ENCODE peak calls at places on chromosomes 3 and 15, in eight cellular contexts. H, F, O, W, X, J, T and G are unnamed samples.

GRCh38 chr15:40768492-40769309 is 1.1 kb upstream of the C15orf62 start:
- DNase-seq in H (peak), F (no peak), O (no peak), W (no peak), X (no peak), J (no peak), T (no peak), G (no peak)

GRCh38 chr15:22948056-22948455 is 32.1 kb downstream of the CYFIP1 start:
- DNase-seq in H (no peak), F (no peak), O (no peak), W (no peak), X (no peak), J (no peak), T (no peak), G (no peak)

GRCh38 chr3:27253391-27253790 is 115.8 kb downstream of the NEK10 start:
- DNase-seq in H (no peak), F (no peak), O (no peak), W (no peak), X (no peak), J (no peak), T (no peak), G (no peak)

GRCh38 chr3:114310701-114311100 is 16.9 kb downstream of the TIGIT start:
- DNase-seq in H (no peak), F (no peak), O (no peak), W (no peak), X (no peak), J (no peak), T (no peak), G (no peak)

GRCh38 chr3:15724446-15724845 is 73.3 kb downstream of the ANKRD28 start:
- DNase-seq in H (no peak), F (no peak), O (no peak), W (no peak), X (no peak), J (no peak), T (no peak), G (no peak)

GRCh38 chr15:74604983-74605809 is 10.4 kb upstream of the CLK3 start:
- DNase-seq in H (no peak), F (no peak), O (no peak), W (no peak), X (no peak), J (no peak), T (no peak), G (no peak)

GRCh38 chr3:161415506-161416231 is 44.4 kb upstream of the SPTSSB start:
- DNase-seq in H (peak), F (no peak), O (peak), W (no peak), X (no peak), J (peak), T (no peak), G (no peak)

GRCh38 chr3:184327171-184327570 is 10.2 kb upstream of the FAM131A start:
- DNase-seq in H (no peak), F (no peak), O (no peak), W (no peak), X (no peak), J (no peak), T (no peak), G (no peak)

GRCh38 chr3:183790700-183791099 is 34.7 kb downstream of the MAP6D1 start:
- DNase-seq in H (no peak), F (no peak), O (no peak), W (no peak), X (no peak), J (no peak), T (no peak), G (no peak)

GRCh38 chr3:115255197-115255585 is 108.1 kb upstream of the ZBTB20 start:
- DNase-seq in H (no peak), F (no peak), O (no peak), W (no peak), X (no peak), J (no peak), T (no peak), G (no peak)

GRCh38 chr3:133887951-133888703 is 7.6 kb downstream of the RAB6B start:
- DNase-seq in H (peak), F (no peak), O (no peak), W (no peak), X (no peak), J (no peak), T (no peak), G (no peak)

GRCh38 chr3:126083511-126083912 is 412 bp downstream of the SLC41A3 start:
- DNase-seq in H (peak), F (peak), O (no peak), W (peak), X (peak), J (peak), T (peak), G (no peak)

GRCh38 chr3:39176025-39176714 is 16.2 kb downstream of the XIRP1 start:
- DNase-seq in H (no peak), F (no peak), O (no peak), W (no peak), X (no peak), J (no peak), T (no peak), G (no peak)

GRCh38 chr3:39180546-39181346 is 11.6 kb downstream of the XIRP1 start:
- DNase-seq in H (peak), F (peak), O (peak), W (peak), X (peak), J (peak), T (peak), G (peak)

GRCh38 chr3:39180183-39180545 is 12.2 kb downstream of the XIRP1 start:
- DNase-seq in H (no peak), F (no peak), O (no peak), W (peak), X (no peak), J (no peak), T (no peak), G (no peak)

GRCh38 chr3:39177708-39178332 is 14.6 kb downstream of the XIRP1 start:
- DNase-seq in H (peak), F (peak), O (peak), W (peak), X (peak), J (peak), T (peak), G (peak)

DNA sequence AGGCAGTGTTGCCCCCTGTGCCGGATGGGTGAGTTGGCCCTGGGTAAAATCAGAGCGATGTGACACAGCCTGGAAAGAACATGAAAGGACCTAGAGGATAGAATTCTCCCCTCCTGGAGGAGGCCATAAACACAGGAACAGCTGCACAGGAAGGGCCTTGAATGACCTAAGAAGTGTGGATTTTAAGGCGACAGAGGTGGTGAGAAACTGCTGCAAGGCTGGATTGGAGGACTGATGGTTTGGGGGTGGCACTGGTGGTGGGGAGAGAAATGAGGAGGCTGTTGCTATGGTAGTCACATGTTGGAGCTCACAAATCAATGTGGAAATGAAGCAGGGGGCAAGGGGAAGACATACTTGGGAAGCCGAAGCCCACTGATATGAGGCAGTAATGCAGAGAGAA is 13.8 kb downstream of the XIRP1 start:
- DNase-seq in H (peak), F (no peak), O (no peak), W (no peak), X (no peak), J (peak), T (no peak), G (no peak)
- H3K4me3 ChIP-seq in H (no peak), F (no peak), O (peak), W (peak), X (peak), J (no peak), T (peak), G (peak)

DNA sequence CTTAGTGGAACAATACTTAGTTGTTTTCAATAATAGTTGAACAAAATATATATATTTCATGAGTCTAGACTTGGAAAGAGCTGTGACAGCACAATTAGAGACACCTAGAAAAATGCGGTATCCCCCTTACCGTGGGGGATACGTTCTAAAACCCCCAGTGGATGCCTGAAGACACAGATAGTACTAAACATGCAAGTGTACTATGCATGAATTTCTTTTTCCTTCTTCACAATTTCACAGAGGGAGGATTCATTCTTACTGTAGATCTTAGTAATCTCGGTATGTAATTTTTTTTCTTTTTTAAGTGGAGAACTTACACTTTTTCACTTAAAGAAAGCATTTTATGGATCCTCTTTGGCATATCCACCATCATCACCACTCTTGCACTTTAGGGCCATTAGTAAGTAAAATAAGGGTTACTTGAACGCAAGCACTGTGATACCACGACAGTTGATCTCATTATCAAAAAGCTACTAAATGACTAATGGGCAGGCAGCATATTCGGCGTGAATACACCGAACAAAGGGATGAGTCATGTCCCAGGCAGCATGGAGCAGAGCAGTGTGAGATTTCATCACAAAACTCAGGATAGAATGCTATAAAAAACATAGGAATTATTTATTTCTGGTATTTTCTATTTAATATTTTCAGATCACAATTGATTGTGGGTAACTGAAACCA is 72.3 kb upstream of the ZNF280D start:
- DNase-seq in H (peak), F (no peak), O (peak), W (no peak), X (no peak), J (peak), T (peak), G (no peak)
- H3K4me3 ChIP-seq in H (no peak), F (no peak), O (no peak), W (peak), X (peak), J (peak), T (peak), G (peak)

GRCh38 chr3:63968612-63969350 is 54.5 kb downstream of the PSMD6 start:
- DNase-seq in H (no peak), F (no peak), O (no peak), W (no peak), X (no peak), J (no peak), T (no peak), G (no peak)
- H3K4me3 ChIP-seq in H (no peak), F (peak), O (peak), W (peak), X (peak), J (no peak), T (no peak), G (peak)

DNA sequence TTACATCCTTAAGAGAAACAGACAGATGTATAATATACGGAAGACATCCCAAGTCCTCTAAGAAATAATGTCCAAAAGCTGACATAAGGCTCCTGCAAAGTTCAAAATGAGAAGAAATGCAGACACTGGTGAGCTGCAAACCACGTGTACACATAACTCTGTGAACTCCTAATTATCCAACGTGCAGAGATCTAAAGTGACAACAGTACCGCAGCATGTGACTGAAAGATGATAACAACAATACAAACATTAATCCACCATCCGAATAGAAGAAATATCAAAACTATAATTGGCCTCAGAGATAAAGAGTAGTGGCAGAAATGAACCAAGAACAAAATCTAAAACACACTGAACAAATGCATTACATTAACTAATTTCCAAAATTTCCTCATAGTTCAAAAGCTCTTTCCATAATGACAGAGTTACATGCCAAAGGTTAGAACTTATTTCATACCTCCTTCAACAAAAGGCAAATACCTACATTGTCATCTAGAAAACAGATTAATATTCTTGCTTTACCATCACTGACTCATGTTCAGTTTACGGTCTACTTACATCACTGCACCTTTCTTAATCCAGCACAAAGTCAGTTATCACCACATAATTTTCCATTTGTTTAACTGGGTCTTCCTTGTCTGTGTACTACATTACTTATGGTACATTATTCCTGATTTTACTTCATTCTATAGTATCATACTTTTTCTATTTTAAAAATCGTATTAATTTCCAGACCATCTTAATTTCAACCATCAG is 2.2 kb downstream of the PDCD10 start:
- DNase-seq in H (no peak), F (no peak), O (no peak), W (no peak), X (no peak), J (no peak), T (no peak), G (no peak)
- H3K4me3 ChIP-seq in H (peak), F (no peak), O (no peak), W (peak), X (no peak), J (no peak), T (no peak), G (no peak)

DNA sequence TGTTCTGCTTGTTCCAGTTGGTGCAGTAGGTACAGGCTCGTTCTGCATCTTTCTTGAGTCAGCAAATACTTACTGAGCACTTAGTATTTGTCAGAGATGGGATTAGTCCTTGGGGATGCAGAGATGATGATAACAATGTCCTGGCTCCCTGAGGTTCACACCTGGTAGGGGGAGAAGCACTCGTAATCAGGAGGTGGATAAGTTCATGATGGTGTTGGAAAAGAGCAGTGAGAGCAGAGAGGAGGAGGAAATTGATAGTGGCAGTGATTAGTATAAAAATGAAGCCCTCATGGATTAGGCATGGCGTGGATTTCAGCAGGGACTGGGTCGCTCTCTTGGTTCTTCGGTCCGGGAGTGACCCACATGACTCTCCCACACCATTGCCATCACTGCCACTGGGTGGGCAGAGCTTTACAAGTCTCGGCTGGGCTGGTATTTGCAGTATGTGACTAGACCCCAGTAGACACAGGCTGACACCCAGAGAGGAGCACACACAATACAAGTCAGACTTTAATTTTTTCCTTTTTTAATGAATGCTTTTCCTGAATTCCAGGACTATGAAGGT is 1.4 kb downstream of the SV2B start:
- DNase-seq in H (no peak), F (no peak), O (no peak), W (no peak), X (no peak), J (no peak), T (no peak), G (no peak)
- H3K4me3 ChIP-seq in H (no peak), F (no peak), O (no peak), W (no peak), X (peak), J (no peak), T (no peak), G (no peak)

DNA sequence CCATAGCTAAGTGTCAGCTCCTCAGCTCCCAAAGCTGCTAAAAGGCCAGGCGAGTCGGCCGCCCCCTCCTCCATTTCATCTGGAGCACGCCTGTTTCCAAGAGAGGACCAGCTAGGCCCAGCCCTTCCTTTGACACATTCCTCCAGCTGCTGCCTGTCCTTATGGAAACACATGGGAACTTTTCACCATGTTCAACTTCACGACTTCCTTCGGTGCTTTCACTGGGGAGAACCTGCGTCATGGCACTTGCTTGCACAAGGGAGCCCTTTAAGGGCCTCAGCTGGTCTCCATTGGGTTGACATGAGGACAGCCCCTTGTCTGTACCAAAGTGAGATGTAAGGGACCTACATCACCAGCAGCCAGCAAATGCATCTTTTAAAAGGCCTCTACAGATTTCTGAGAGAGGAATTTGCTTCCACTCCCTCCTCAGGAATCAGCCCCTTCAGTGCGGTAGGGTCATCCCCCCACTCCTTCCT is 2.1 kb downstream of the MAGI1 start:
- DNase-seq in H (no peak), F (no peak), O (no peak), W (no peak), X (no peak), J (no peak), T (no peak), G (no peak)
- H3K4me3 ChIP-seq in H (peak), F (peak), O (peak), W (no peak), X (peak), J (peak), T (peak), G (no peak)

DNA sequence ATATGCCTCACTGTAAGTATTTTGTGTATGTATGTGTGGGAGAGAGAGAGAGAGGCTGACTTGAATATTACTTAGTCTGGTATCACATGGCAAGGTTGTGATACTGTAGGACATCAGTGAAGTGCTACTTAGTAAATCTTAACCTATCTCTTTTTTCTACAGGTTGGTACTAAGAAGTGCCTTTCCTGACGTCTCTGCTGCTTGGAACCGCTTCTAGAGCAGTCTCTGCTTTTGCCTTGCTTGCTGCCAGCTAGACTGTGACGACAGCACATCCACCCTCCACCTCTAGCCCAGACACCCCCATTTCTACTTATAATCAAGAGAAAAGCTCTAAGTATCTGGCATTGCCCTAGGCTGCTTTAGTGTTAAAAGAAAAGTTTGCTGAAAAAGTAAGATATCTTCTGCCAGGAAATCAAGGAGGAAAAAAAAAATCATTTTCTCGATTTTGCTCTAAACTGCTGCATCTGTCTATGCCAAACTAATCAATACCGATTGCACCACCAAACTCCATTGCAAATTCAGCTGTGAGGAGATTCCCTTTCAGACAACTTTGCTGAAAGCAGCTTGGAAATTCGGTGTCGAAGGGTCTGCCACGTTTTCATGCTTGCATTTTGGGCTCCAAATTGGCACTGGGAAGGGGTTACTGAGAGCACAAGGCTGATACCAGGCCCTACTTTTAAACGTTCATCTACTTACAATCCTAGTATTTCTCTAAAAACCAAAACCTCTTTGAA is 30.7 kb downstream of the MBNL1 start:
- DNase-seq in H (no peak), F (peak), O (no peak), W (peak), X (no peak), J (no peak), T (no peak), G (no peak)
- H3K4me3 ChIP-seq in H (peak), F (peak), O (peak), W (peak), X (peak), J (no peak), T (peak), G (peak)

GRCh38 chr3:9216736-9217135 is 32.7 kb downstream of the SRGAP3 start:
- DNase-seq in H (no peak), F (no peak), O (no peak), W (no peak), X (no peak), J (no peak), T (no peak), G (no peak)
- H3K4me3 ChIP-seq in H (no peak), F (no peak), O (no peak), W (no peak), X (no peak), J (no peak), T (no peak), G (no peak)